ENCODE peak calls at places on chromosomes 12 and 14, in nine cellular contexts. B is foreskin melanocyte; T is hippocampal formation; C is uterus; G is left ventricle myocardium inferior; U is GM23248; Z is effector CD4-positive, alpha-beta T cell; W is GM06990; F is hepatocyte. Y is an unnamed sample.
A peak's percentile ranks its signal among the peaks of the same experiment; 100 is the strongest.

GRCh38 chr12:124440031-124440626 is 127.3 kb downstream of the NCOR2 start:
- DNase-seq in B (no peak), T (no peak), C (no peak), G (no peak), U (no peak), Z (no peak), W (no peak), F (no peak), Y (no peak)

GRCh38 chr12:79725987-79726386 is 35.2 kb upstream of the PAWR start:
- DNase-seq in B (peak; percentile 80), T (no peak), C (no peak), G (no peak), U (peak; percentile 85), Z (no peak), W (no peak), F (no peak), Y (no peak)

GRCh38 chr12:104387190-104387589 is 69.6 kb upstream of the CHST11 start:
- DNase-seq in B (no peak), T (no peak), C (no peak), G (no peak), U (no peak), Z (no peak), W (no peak), F (no peak), Y (no peak)

GRCh38 chr12:132030367-132031038 is 80.8 kb downstream of the EP400 start:
- DNase-seq in B (no peak), T (peak; percentile 91), C (no peak), G (peak; percentile 59), U (peak; percentile 57), Z (no peak), W (no peak), F (no peak), Y (no peak)

GRCh38 chr14:94043756-94044475 is 17.8 kb downstream of the OTUB2 start:
- DNase-seq in B (no peak), T (no peak), C (no peak), G (no peak), U (no peak), Z (no peak), W (no peak), F (no peak), Y (peak; percentile 25)

GRCh38 chr14:50321009-50321660 is 9.0 kb downstream of the DMAC2L start:
- DNase-seq in B (peak; percentile 96), T (peak; percentile 96), C (peak; percentile 56), G (peak; percentile 24), U (peak; percentile 93), Z (peak; percentile 59), W (peak; percentile 54), F (peak; percentile 91), Y (peak; percentile 78)

GRCh38 chr12:50934981-50935807 is 17.1 kb upstream of the HIGD1C start:
- DNase-seq in B (no peak), T (no peak), C (no peak), G (no peak), U (peak; percentile 53), Z (no peak), W (no peak), F (no peak), Y (no peak)

GRCh38 chr12:76880156-76881023 is 1.6 kb upstream of the CSRP2 start:
- DNase-seq in B (no peak), T (no peak), C (no peak), G (no peak), U (no peak), Z (no peak), W (no peak), F (no peak), Y (no peak)

GRCh38 chr12:4809013-4809448 is 88.8 kb downstream of the GALNT8 start:
- DNase-seq in B (no peak), T (peak; percentile 20), C (no peak), G (no peak), U (no peak), Z (no peak), W (peak; percentile 67), F (peak; percentile 53), Y (peak; percentile 67)

GRCh38 chr12:132401982-132402381 is 72.6 kb upstream of the GALNT9 start:
- DNase-seq in B (no peak), T (no peak), C (no peak), G (no peak), U (no peak), Z (no peak), W (no peak), F (no peak), Y (no peak)

GRCh38 chr12:57000393-57000792 is 6.0 kb downstream of the ZBTB39 start:
- DNase-seq in B (no peak), T (no peak), C (no peak), G (no peak), U (peak; percentile 67), Z (no peak), W (no peak), F (no peak), Y (no peak)

GRCh38 chr12:21940972-21941521 is at the start of gene ABCC9:
- DNase-seq in B (no peak), T (no peak), C (peak; percentile 71), G (peak; percentile 68), U (peak; percentile 64), Z (no peak), W (peak; percentile 12), F (peak; percentile 46), Y (peak; percentile 70)

GRCh38 chr12:67981236-67982164 is 7.7 kb upstream of the IFNG-AS1 start:
- DNase-seq in B (peak; percentile 11), T (no peak), C (no peak), G (no peak), U (peak; percentile 95), Z (no peak), W (no peak), F (no peak), Y (no peak)

GRCh38 chr12:114355389-114356088 is 50.4 kb downstream of the TBX5 start:
- DNase-seq in B (no peak), T (no peak), C (no peak), G (peak; percentile 46), U (peak; percentile 17), Z (no peak), W (peak; percentile 2), F (peak; percentile 7), Y (no peak)

GRCh38 chr12:11666651-11667050 is 17.2 kb downstream of the ETV6 start:
- DNase-seq in B (no peak), T (no peak), C (no peak), G (no peak), U (no peak), Z (no peak), W (no peak), F (no peak), Y (no peak)

GRCh38 chr14:69226736-69227135 is 33.2 kb upstream of the GALNT16 start:
- DNase-seq in B (peak; percentile 20), T (no peak), C (no peak), G (no peak), U (peak; percentile 20), Z (no peak), W (no peak), F (no peak), Y (no peak)

GRCh38 chr12:107760207-107760816 is 625 bp downstream of the PRDM4 start:
- DNase-seq in B (no peak), T (no peak), C (no peak), G (no peak), U (peak; percentile 52), Z (no peak), W (peak; percentile 52), F (peak; percentile 54), Y (peak; percentile 61)

GRCh38 chr14:104086210-104086660 is 735 bp downstream of the ASPG start:
- DNase-seq in B (no peak), T (no peak), C (peak; percentile 14), G (peak; percentile 7), U (no peak), Z (no peak), W (peak; percentile 7), F (peak; percentile 6), Y (peak; percentile 44)

GRCh38 chr14:89473979-89474378 is 56.9 kb upstream of the FOXN3 start:
- DNase-seq in B (no peak), T (no peak), C (no peak), G (no peak), U (peak; percentile 53), Z (no peak), W (no peak), F (no peak), Y (no peak)

GRCh38 chr12:26319511-26319910 is 124.1 kb downstream of the SSPN start:
- DNase-seq in B (no peak), T (no peak), C (peak; percentile 77), G (peak; percentile 47), U (peak; percentile 99), Z (no peak), W (no peak), F (peak; percentile 54), Y (peak; percentile 82)

GRCh38 chr12:48023386-48023785 is 19.1 kb upstream of the COL2A1 start:
- DNase-seq in B (no peak), T (no peak), C (no peak), G (peak; percentile 70), U (no peak), Z (no peak), W (no peak), F (peak; percentile 33), Y (no peak)

GRCh38 chr14:105487986-105488777 is 1.5 kb downstream of the CRIP1 start:
- DNase-seq in B (no peak), T (no peak), C (no peak), G (peak; percentile 26), U (no peak), Z (no peak), W (no peak), F (no peak), Y (no peak)

GRCh38 chr12:93229494-93230310 is 148.0 kb upstream of the NUDT4 start:
- DNase-seq in B (peak; percentile 33), T (no peak), C (no peak), G (no peak), U (peak; percentile 92), Z (no peak), W (no peak), F (peak; percentile 33), Y (no peak)

GRCh38 chr14:94161979-94162378 is 12.1 kb upstream of the PPP4R4 start:
- DNase-seq in B (no peak), T (no peak), C (no peak), G (no peak), U (no peak), Z (no peak), W (no peak), F (no peak), Y (no peak)

GRCh38 chr14:30995674-30996073 is 29.8 kb upstream of the AP4S1 start:
- DNase-seq in B (no peak), T (no peak), C (no peak), G (no peak), U (no peak), Z (no peak), W (no peak), F (no peak), Y (no peak)

GRCh38 chr12:19967486-19967885 is 400.9 kb upstream of the PDE3A start:
- DNase-seq in B (peak; percentile 59), T (peak; percentile 47), C (no peak), G (no peak), U (peak; percentile 97), Z (no peak), W (no peak), F (peak; percentile 75), Y (no peak)

Y was measured in sciatic nerve.